ENCODE peak calls at places on chromosomes 16 and 17, in nine cellular contexts. One of them, this sample, is unnamed.

GRCh38 chr16:11325404-11326083 is 19.7 kb upstream of the RMI2 start:
- DNase-seq in kidney epithelial cell: no peak
- DNase-seq in foreskin fibroblast: no peak
- DNase-seq in K562: no peak
- DNase-seq in heart left ventricle: no peak
- DNase-seq in colonic mucosa: no peak
- DNase-seq in kidney: no peak
- DNase-seq in cardiac fibroblast: no peak
- DNase-seq in cardiac muscle cell: no peak
- DNase-seq in this sample: no peak

GRCh38 chr16:883340-883739 is 82.8 kb upstream of the GNG13 start:
- DNase-seq in kidney: no peak
- DNase-seq in kidney epithelial cell: no peak
- DNase-seq in cardiac muscle cell: no peak
- DNase-seq in K562: no peak
- DNase-seq in foreskin fibroblast: no peak
- DNase-seq in colonic mucosa: no peak
- DNase-seq in cardiac fibroblast: no peak
- DNase-seq in heart left ventricle: no peak
- DNase-seq in this sample: no peak

GRCh38 chr16:84501077-84501735 is 3.3 kb downstream of the MEAK7 start:
- DNase-seq in K562: no peak
- DNase-seq in foreskin fibroblast: peak
- DNase-seq in colonic mucosa: no peak
- DNase-seq in kidney epithelial cell: peak
- DNase-seq in cardiac muscle cell: no peak
- DNase-seq in heart left ventricle: no peak
- DNase-seq in kidney: peak
- DNase-seq in cardiac fibroblast: peak
- DNase-seq in this sample: no peak

GRCh38 chr16:4415538-4416199 is 727 bp downstream of the CORO7 start:
- DNase-seq in kidney epithelial cell: no peak
- DNase-seq in colonic mucosa: peak
- DNase-seq in heart left ventricle: peak
- DNase-seq in kidney: peak
- DNase-seq in cardiac fibroblast: peak
- DNase-seq in foreskin fibroblast: peak
- DNase-seq in cardiac muscle cell: peak
- DNase-seq in K562: peak
- DNase-seq in this sample: no peak

GRCh38 chr16:77599793-77600415 is 122.4 kb upstream of the NUDT7 start:
- DNase-seq in colonic mucosa: peak
- DNase-seq in foreskin fibroblast: peak
- DNase-seq in heart left ventricle: no peak
- DNase-seq in kidney epithelial cell: no peak
- DNase-seq in K562: peak
- DNase-seq in kidney: no peak
- DNase-seq in cardiac muscle cell: peak
- DNase-seq in cardiac fibroblast: peak
- DNase-seq in this sample: no peak

GRCh38 chr16:48687421-48688038 is 77.5 kb upstream of the N4BP1 start:
- DNase-seq in kidney: no peak
- DNase-seq in kidney epithelial cell: peak
- DNase-seq in heart left ventricle: peak
- DNase-seq in colonic mucosa: peak
- DNase-seq in cardiac fibroblast: peak
- DNase-seq in foreskin fibroblast: peak
- DNase-seq in cardiac muscle cell: peak
- DNase-seq in K562: peak
- DNase-seq in this sample: peak

GRCh38 chr17:49217651-49218413 is 7.3 kb downstream of the ABI3 start:
- DNase-seq in kidney epithelial cell: no peak
- DNase-seq in colonic mucosa: peak
- DNase-seq in foreskin fibroblast: no peak
- DNase-seq in cardiac fibroblast: no peak
- DNase-seq in heart left ventricle: peak
- DNase-seq in K562: no peak
- DNase-seq in cardiac muscle cell: no peak
- DNase-seq in kidney: peak
- DNase-seq in this sample: no peak

GRCh38 chr16:31143036-31143888 is 6.6 kb downstream of the PRSS36 start:
- DNase-seq in K562: peak
- DNase-seq in cardiac muscle cell: no peak
- DNase-seq in kidney: peak
- DNase-seq in foreskin fibroblast: no peak
- DNase-seq in colonic mucosa: peak
- DNase-seq in kidney epithelial cell: no peak
- DNase-seq in cardiac fibroblast: no peak
- DNase-seq in heart left ventricle: peak
- DNase-seq in this sample: no peak

GRCh38 chr17:18129041-18129502 is 20.5 kb downstream of the MYO15A start:
- DNase-seq in colonic mucosa: peak
- DNase-seq in foreskin fibroblast: peak
- DNase-seq in cardiac muscle cell: no peak
- DNase-seq in heart left ventricle: no peak
- DNase-seq in kidney epithelial cell: no peak
- DNase-seq in kidney: no peak
- DNase-seq in cardiac fibroblast: peak
- DNase-seq in K562: no peak
- DNase-seq in this sample: no peak

GRCh38 chr17:77580531-77580930 is 378.0 kb upstream of the TNRC6C start:
- DNase-seq in kidney epithelial cell: no peak
- DNase-seq in cardiac muscle cell: no peak
- DNase-seq in heart left ventricle: no peak
- DNase-seq in foreskin fibroblast: no peak
- DNase-seq in colonic mucosa: no peak
- DNase-seq in cardiac fibroblast: no peak
- DNase-seq in K562: no peak
- DNase-seq in kidney: peak
- DNase-seq in this sample: no peak

GRCh38 chr17:76529224-76529642 is 8.3 kb downstream of the CYGB start:
- DNase-seq in colonic mucosa: peak
- DNase-seq in heart left ventricle: peak
- DNase-seq in cardiac muscle cell: no peak
- DNase-seq in K562: no peak
- DNase-seq in foreskin fibroblast: peak
- DNase-seq in kidney epithelial cell: no peak
- DNase-seq in cardiac fibroblast: peak
- DNase-seq in kidney: peak
- DNase-seq in this sample: no peak

GRCh38 chr16:88069397-88070168 is 118.3 kb downstream of the BANP start:
- DNase-seq in heart left ventricle: no peak
- DNase-seq in kidney: peak
- DNase-seq in foreskin fibroblast: no peak
- DNase-seq in cardiac muscle cell: no peak
- DNase-seq in colonic mucosa: no peak
- DNase-seq in cardiac fibroblast: no peak
- DNase-seq in kidney epithelial cell: no peak
- DNase-seq in K562: no peak
- DNase-seq in this sample: no peak

GRCh38 chr17:67474081-67474661 is 97.1 kb downstream of the PITPNC1 start:
- DNase-seq in cardiac fibroblast: peak
- DNase-seq in foreskin fibroblast: peak
- DNase-seq in heart left ventricle: peak
- DNase-seq in cardiac muscle cell: no peak
- DNase-seq in kidney epithelial cell: no peak
- DNase-seq in colonic mucosa: no peak
- DNase-seq in kidney: no peak
- DNase-seq in K562: no peak
- DNase-seq in this sample: no peak

GRCh38 chr17:56119191-56119590 is 34.1 kb upstream of the ANKFN1 start:
- DNase-seq in heart left ventricle: no peak
- DNase-seq in kidney: no peak
- DNase-seq in K562: no peak
- DNase-seq in colonic mucosa: no peak
- DNase-seq in foreskin fibroblast: no peak
- DNase-seq in cardiac muscle cell: no peak
- DNase-seq in kidney epithelial cell: no peak
- DNase-seq in cardiac fibroblast: no peak
- DNase-seq in this sample: no peak

GRCh38 chr17:56125830-56126819 is 27.1 kb upstream of the ANKFN1 start:
- DNase-seq in cardiac fibroblast: peak
- DNase-seq in foreskin fibroblast: peak
- DNase-seq in colonic mucosa: no peak
- DNase-seq in kidney: no peak
- DNase-seq in cardiac muscle cell: peak
- DNase-seq in K562: no peak
- DNase-seq in kidney epithelial cell: no peak
- DNase-seq in heart left ventricle: no peak
- DNase-seq in this sample: no peak

GRCh38 chr17:56121661-56122060 is 31.6 kb upstream of the ANKFN1 start:
- DNase-seq in cardiac muscle cell: no peak
- DNase-seq in heart left ventricle: no peak
- DNase-seq in colonic mucosa: no peak
- DNase-seq in kidney: no peak
- DNase-seq in foreskin fibroblast: peak
- DNase-seq in cardiac fibroblast: no peak
- DNase-seq in kidney epithelial cell: no peak
- DNase-seq in K562: no peak
- DNase-seq in this sample: no peak
- TF ChIP-seq CTCF in cardiac muscle cell: no peak
- TF ChIP-seq CTCF in heart left ventricle: no peak
- TF ChIP-seq CTCF in colonic mucosa: no peak
- TF ChIP-seq CTCF in kidney: no peak
- TF ChIP-seq CTCF in foreskin fibroblast: peak
- TF ChIP-seq CTCF in cardiac fibroblast: no peak
- TF ChIP-seq CTCF in kidney epithelial cell: peak
- TF ChIP-seq CTCF in K562: peak
- TF ChIP-seq CTCF in this sample: peak

GRCh38 chr17:12549499-12549901 is 116.2 kb upstream of the MYOCD start:
- DNase-seq in heart left ventricle: no peak
- DNase-seq in kidney: no peak
- DNase-seq in cardiac muscle cell: peak
- DNase-seq in kidney epithelial cell: no peak
- DNase-seq in colonic mucosa: no peak
- DNase-seq in foreskin fibroblast: peak
- DNase-seq in cardiac fibroblast: peak
- DNase-seq in K562: no peak
- DNase-seq in this sample: no peak
- H3K4me3 ChIP-seq in heart left ventricle: no peak
- H3K4me3 ChIP-seq in kidney: no peak
- H3K4me3 ChIP-seq in cardiac muscle cell: no peak
- H3K4me3 ChIP-seq in kidney epithelial cell: no peak
- H3K4me3 ChIP-seq in colonic mucosa: no peak
- H3K4me3 ChIP-seq in foreskin fibroblast: no peak
- H3K4me3 ChIP-seq in cardiac fibroblast: no peak
- H3K4me3 ChIP-seq in K562: no peak
- H3K4me3 ChIP-seq in this sample: no peak

DNA sequence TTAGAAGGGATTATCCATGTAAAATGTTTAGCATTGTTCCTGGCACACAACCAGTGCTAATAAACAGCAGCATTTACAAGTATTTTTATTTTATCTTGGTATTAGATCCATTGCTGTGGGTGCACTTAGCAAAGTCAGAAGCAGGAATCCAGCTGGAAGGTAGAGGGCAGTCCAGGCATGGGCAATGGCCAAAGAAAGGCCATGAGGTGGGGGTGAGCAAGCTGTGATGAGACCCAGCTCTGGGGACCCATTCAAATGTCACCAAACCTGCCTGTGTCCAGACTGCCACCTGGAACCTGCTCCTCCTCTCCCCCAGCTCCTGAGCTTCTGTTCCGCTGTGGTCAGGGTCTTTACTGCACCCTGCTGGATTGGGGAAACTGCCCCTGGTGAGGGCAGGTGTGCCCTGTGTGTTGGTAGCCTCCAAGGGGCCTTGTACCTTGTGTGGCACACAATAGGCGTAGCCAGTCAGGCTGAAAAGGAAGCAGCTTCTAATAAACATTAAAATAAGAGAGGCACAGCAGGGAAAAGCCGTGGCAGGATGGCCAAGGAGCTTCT is 118.0 kb upstream of the CRHR1 start:
- DNase-seq in cardiac fibroblast: no peak
- DNase-seq in kidney: no peak
- DNase-seq in K562: no peak
- DNase-seq in foreskin fibroblast: no peak
- DNase-seq in kidney epithelial cell: no peak
- DNase-seq in colonic mucosa: no peak
- DNase-seq in cardiac muscle cell: no peak
- DNase-seq in heart left ventricle: no peak
- DNase-seq in this sample: no peak
- TF ChIP-seq CTCF in cardiac fibroblast: no peak
- TF ChIP-seq CTCF in kidney: no peak
- TF ChIP-seq CTCF in K562: peak
- TF ChIP-seq CTCF in foreskin fibroblast: no peak
- TF ChIP-seq CTCF in kidney epithelial cell: no peak
- TF ChIP-seq CTCF in colonic mucosa: no peak
- TF ChIP-seq CTCF in cardiac muscle cell: no peak
- TF ChIP-seq CTCF in heart left ventricle: peak
- TF ChIP-seq CTCF in this sample: peak

GRCh38 chr17:79810138-79811027 is 13.5 kb upstream of the CBX8 start:
- DNase-seq in colonic mucosa: peak
- DNase-seq in heart left ventricle: peak
- DNase-seq in cardiac muscle cell: peak
- DNase-seq in kidney: peak
- DNase-seq in K562: peak
- DNase-seq in kidney epithelial cell: peak
- DNase-seq in foreskin fibroblast: peak
- DNase-seq in cardiac fibroblast: peak
- DNase-seq in this sample: no peak
- H3K4me3 ChIP-seq in colonic mucosa: no peak
- H3K4me3 ChIP-seq in heart left ventricle: no peak
- H3K4me3 ChIP-seq in cardiac muscle cell: peak
- H3K4me3 ChIP-seq in kidney: no peak
- H3K4me3 ChIP-seq in K562: peak
- H3K4me3 ChIP-seq in kidney epithelial cell: no peak
- H3K4me3 ChIP-seq in foreskin fibroblast: no peak
- H3K4me3 ChIP-seq in cardiac fibroblast: peak
- H3K4me3 ChIP-seq in this sample: peak

DNA sequence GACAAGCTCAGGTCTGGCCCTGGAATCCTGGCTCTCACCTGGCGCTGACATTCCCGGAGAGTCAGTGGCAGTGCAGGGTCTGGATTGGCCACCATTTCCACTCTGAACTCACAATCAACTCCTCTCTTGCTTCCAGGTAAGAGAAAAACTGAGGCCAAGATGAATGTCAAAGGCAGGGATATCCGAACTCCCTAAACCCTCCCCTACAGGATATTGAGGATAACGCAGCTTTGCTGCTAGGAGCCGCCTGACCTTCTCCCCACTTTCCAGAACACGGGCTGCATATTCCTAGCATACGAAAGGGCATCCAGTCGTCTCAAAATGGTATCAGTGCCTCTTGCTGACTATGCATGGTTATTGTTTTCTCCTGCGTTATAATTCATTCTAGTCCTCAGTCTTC is 473.4 kb downstream of the SOX9 start:
- DNase-seq in K562: no peak
- DNase-seq in cardiac fibroblast: no peak
- DNase-seq in foreskin fibroblast: no peak
- DNase-seq in heart left ventricle: no peak
- DNase-seq in colonic mucosa: no peak
- DNase-seq in kidney: no peak
- DNase-seq in cardiac muscle cell: no peak
- DNase-seq in kidney epithelial cell: no peak
- DNase-seq in this sample: no peak
- TF ChIP-seq CTCF in K562: no peak
- TF ChIP-seq CTCF in cardiac fibroblast: no peak
- TF ChIP-seq CTCF in foreskin fibroblast: no peak
- TF ChIP-seq CTCF in heart left ventricle: no peak
- TF ChIP-seq CTCF in colonic mucosa: no peak
- TF ChIP-seq CTCF in kidney: no peak
- TF ChIP-seq CTCF in cardiac muscle cell: no peak
- TF ChIP-seq CTCF in kidney epithelial cell: no peak
- TF ChIP-seq CTCF in this sample: no peak

GRCh38 chr17:45130640-45131293 is 1.5 kb downstream of the PLCD3 start:
- DNase-seq in colonic mucosa: peak
- DNase-seq in heart left ventricle: no peak
- DNase-seq in kidney epithelial cell: no peak
- DNase-seq in cardiac muscle cell: no peak
- DNase-seq in foreskin fibroblast: no peak
- DNase-seq in cardiac fibroblast: no peak
- DNase-seq in K562: peak
- DNase-seq in kidney: peak
- DNase-seq in this sample: no peak
- H3K4me3 ChIP-seq in colonic mucosa: peak
- H3K4me3 ChIP-seq in heart left ventricle: no peak
- H3K4me3 ChIP-seq in kidney epithelial cell: peak
- H3K4me3 ChIP-seq in cardiac muscle cell: no peak
- H3K4me3 ChIP-seq in foreskin fibroblast: peak
- H3K4me3 ChIP-seq in cardiac fibroblast: peak
- H3K4me3 ChIP-seq in K562: no peak
- H3K4me3 ChIP-seq in kidney: peak
- H3K4me3 ChIP-seq in this sample: peak

This sample was measured in epithelial cell of proximal tubule.